ENCODE peak calls at places on chromosomes 7 and 10, in seven cellular contexts. One of them, this sample, is unnamed.
A peak's percentile ranks its signal among the peaks of the same experiment; 100 is the strongest.

GRCh38 chr10:20949967-20950366 is 52.9 kb upstream of the NEBL start:
- DNase-seq in H9: no peak
- DNase-seq in CD4-positive, alpha-beta memory T cell: no peak
- DNase-seq in breast epithelium: no peak
- DNase-seq in SK-N-SH: peak; percentile 68
- DNase-seq in PC-9: no peak
- DNase-seq in OCI-LY7: no peak
- DNase-seq in this sample: no peak

GRCh38 chr7:149310113-149310836 is 48.3 kb downstream of the ZNF783 start:
- DNase-seq in H9: no peak
- DNase-seq in CD4-positive, alpha-beta memory T cell: peak; percentile 38
- DNase-seq in breast epithelium: no peak
- DNase-seq in SK-N-SH: peak; percentile 69
- DNase-seq in PC-9: peak; percentile 78
- DNase-seq in OCI-LY7: peak; percentile 63
- DNase-seq in this sample: no peak

GRCh38 chr7:10128748-10129147 is 844.9 kb upstream of the PHF14 start:
- DNase-seq in H9: no peak
- DNase-seq in CD4-positive, alpha-beta memory T cell: no peak
- DNase-seq in breast epithelium: no peak
- DNase-seq in SK-N-SH: peak; percentile 32
- DNase-seq in PC-9: no peak
- DNase-seq in OCI-LY7: no peak
- DNase-seq in this sample: no peak

GRCh38 chr10:46285966-46286620 is 704 bp upstream of the ANTXRL start:
- DNase-seq in H9: no peak
- DNase-seq in CD4-positive, alpha-beta memory T cell: no peak
- DNase-seq in breast epithelium: peak; percentile 35
- DNase-seq in SK-N-SH: no peak
- DNase-seq in PC-9: no peak
- DNase-seq in OCI-LY7: no peak
- DNase-seq in this sample: no peak

GRCh38 chr7:13851756-13852155 is 137.7 kb downstream of the ETV1 start:
- DNase-seq in H9: no peak
- DNase-seq in CD4-positive, alpha-beta memory T cell: no peak
- DNase-seq in breast epithelium: no peak
- DNase-seq in SK-N-SH: peak; percentile 33
- DNase-seq in PC-9: no peak
- DNase-seq in OCI-LY7: no peak
- DNase-seq in this sample: no peak

GRCh38 chr10:50552308-50552707 is 71.4 kb downstream of the SGMS1 start:
- DNase-seq in H9: no peak
- DNase-seq in CD4-positive, alpha-beta memory T cell: no peak
- DNase-seq in breast epithelium: no peak
- DNase-seq in SK-N-SH: no peak
- DNase-seq in PC-9: no peak
- DNase-seq in OCI-LY7: no peak
- DNase-seq in this sample: no peak

GRCh38 chr10:29736325-29737208 is 101.8 kb upstream of the SVIL start:
- DNase-seq in H9: peak; percentile 68
- DNase-seq in CD4-positive, alpha-beta memory T cell: peak; percentile 29
- DNase-seq in breast epithelium: peak; percentile 60
- DNase-seq in SK-N-SH: peak; percentile 87
- DNase-seq in PC-9: peak; percentile 69
- DNase-seq in OCI-LY7: no peak
- DNase-seq in this sample: peak; percentile 13

GRCh38 chr10:114905450-114905849 is 32.5 kb upstream of the TRUB1 start:
- DNase-seq in H9: no peak
- DNase-seq in CD4-positive, alpha-beta memory T cell: no peak
- DNase-seq in breast epithelium: no peak
- DNase-seq in SK-N-SH: no peak
- DNase-seq in PC-9: no peak
- DNase-seq in OCI-LY7: no peak
- DNase-seq in this sample: no peak

GRCh38 chr10:110358869-110359629 is 54.3 kb upstream of the SMNDC1 start:
- DNase-seq in H9: peak; percentile 61
- DNase-seq in CD4-positive, alpha-beta memory T cell: no peak
- DNase-seq in breast epithelium: peak; percentile 61
- DNase-seq in SK-N-SH: no peak
- DNase-seq in PC-9: peak; percentile 90
- DNase-seq in OCI-LY7: peak; percentile 50
- DNase-seq in this sample: no peak

GRCh38 chr7:123748171-123748733 is 551 bp downstream of the WASL start:
- DNase-seq in H9: peak; percentile 37
- DNase-seq in CD4-positive, alpha-beta memory T cell: peak; percentile 29
- DNase-seq in breast epithelium: no peak
- DNase-seq in SK-N-SH: peak; percentile 81
- DNase-seq in PC-9: no peak
- DNase-seq in OCI-LY7: peak; percentile 62
- DNase-seq in this sample: peak; percentile 8

GRCh38 chr10:86102031-86102430 is 264.6 kb downstream of the GRID1 start:
- DNase-seq in H9: no peak
- DNase-seq in CD4-positive, alpha-beta memory T cell: no peak
- DNase-seq in breast epithelium: no peak
- DNase-seq in SK-N-SH: no peak
- DNase-seq in PC-9: no peak
- DNase-seq in OCI-LY7: no peak
- DNase-seq in this sample: no peak

GRCh38 chr10:74827045-74827441 is 643 bp downstream of the KAT6B start:
- DNase-seq in H9: no peak
- DNase-seq in CD4-positive, alpha-beta memory T cell: no peak
- DNase-seq in breast epithelium: no peak
- DNase-seq in SK-N-SH: no peak
- DNase-seq in PC-9: no peak
- DNase-seq in OCI-LY7: no peak
- DNase-seq in this sample: no peak

GRCh38 chr7:23272275-23272674 is 25.7 kb downstream of the GPNMB start:
- DNase-seq in H9: no peak
- DNase-seq in CD4-positive, alpha-beta memory T cell: no peak
- DNase-seq in breast epithelium: no peak
- DNase-seq in SK-N-SH: no peak
- DNase-seq in PC-9: no peak
- DNase-seq in OCI-LY7: no peak
- DNase-seq in this sample: no peak

GRCh38 chr7:98613601-98614425 is 3.3 kb upstream of the NPTX2 start:
- DNase-seq in H9: no peak
- DNase-seq in CD4-positive, alpha-beta memory T cell: no peak
- DNase-seq in breast epithelium: no peak
- DNase-seq in SK-N-SH: no peak
- DNase-seq in PC-9: no peak
- DNase-seq in OCI-LY7: peak; percentile 27
- DNase-seq in this sample: no peak

GRCh38 chr10:31146496-31147219 is 115.0 kb upstream of the ZNF438 start:
- DNase-seq in H9: no peak
- DNase-seq in CD4-positive, alpha-beta memory T cell: no peak
- DNase-seq in breast epithelium: no peak
- DNase-seq in SK-N-SH: no peak
- DNase-seq in PC-9: peak; percentile 75
- DNase-seq in OCI-LY7: no peak
- DNase-seq in this sample: no peak

GRCh38 chr10:2144584-2144983 is 407.3 kb upstream of the ADARB2 start:
- DNase-seq in H9: no peak
- DNase-seq in CD4-positive, alpha-beta memory T cell: no peak
- DNase-seq in breast epithelium: no peak
- DNase-seq in SK-N-SH: no peak
- DNase-seq in PC-9: no peak
- DNase-seq in OCI-LY7: no peak
- DNase-seq in this sample: no peak

GRCh38 chr10:2137549-2138174 is 400.3 kb upstream of the ADARB2 start:
- DNase-seq in H9: peak; percentile 64
- DNase-seq in CD4-positive, alpha-beta memory T cell: no peak
- DNase-seq in breast epithelium: no peak
- DNase-seq in SK-N-SH: no peak
- DNase-seq in PC-9: no peak
- DNase-seq in OCI-LY7: peak; percentile 27
- DNase-seq in this sample: no peak

GRCh38 chr10:2145486-2145885 is 408.2 kb upstream of the ADARB2 start:
- DNase-seq in H9: no peak
- DNase-seq in CD4-positive, alpha-beta memory T cell: no peak
- DNase-seq in breast epithelium: no peak
- DNase-seq in SK-N-SH: no peak
- DNase-seq in PC-9: no peak
- DNase-seq in OCI-LY7: no peak
- DNase-seq in this sample: no peak

GRCh38 chr10:2146079-2146478 is 408.8 kb upstream of the ADARB2 start:
- DNase-seq in H9: no peak
- DNase-seq in CD4-positive, alpha-beta memory T cell: no peak
- DNase-seq in breast epithelium: no peak
- DNase-seq in SK-N-SH: no peak
- DNase-seq in PC-9: no peak
- DNase-seq in OCI-LY7: no peak
- DNase-seq in this sample: no peak

DNA sequence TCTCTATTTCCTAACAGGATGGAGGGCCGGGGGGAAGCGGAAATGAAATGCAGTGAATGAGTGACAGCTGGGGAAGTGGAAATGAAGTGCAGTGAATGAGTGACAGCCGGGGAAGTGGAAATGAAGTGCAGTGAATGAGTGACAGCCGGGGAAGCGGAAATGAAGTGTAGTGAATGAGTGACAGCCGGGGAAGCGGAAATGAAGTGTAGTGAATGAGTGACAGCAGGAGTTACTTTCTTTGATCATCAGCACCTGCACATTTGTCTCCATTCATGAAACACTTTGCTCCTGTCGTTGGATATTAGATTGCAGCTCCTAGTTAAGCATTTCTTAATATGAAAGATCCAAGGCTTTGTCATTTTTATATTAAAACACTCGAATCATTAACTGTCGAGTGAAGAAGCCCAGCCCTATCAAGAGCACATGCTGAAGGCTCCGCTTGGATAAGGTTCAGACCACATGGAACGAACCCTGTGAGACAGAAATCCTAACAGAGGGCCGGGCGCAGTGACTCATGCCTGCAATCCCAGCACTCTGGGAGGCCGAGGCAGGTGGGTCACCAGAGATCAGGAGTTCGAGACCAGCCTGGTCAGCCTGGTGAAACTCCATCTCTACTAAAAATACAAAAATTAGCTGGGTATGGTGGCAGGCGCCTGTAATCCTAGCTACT is 406.0 kb upstream of the ADARB2 start:
- DNase-seq in H9: no peak
- DNase-seq in CD4-positive, alpha-beta memory T cell: no peak
- DNase-seq in breast epithelium: no peak
- DNase-seq in SK-N-SH: no peak
- DNase-seq in PC-9: no peak
- DNase-seq in OCI-LY7: no peak
- DNase-seq in this sample: no peak
- H3K27ac ChIP-seq in H9: no peak overlapping the region
- H3K27ac ChIP-seq in CD4-positive, alpha-beta memory T cell: no peak overlapping the region
- H3K27ac ChIP-seq in breast epithelium: no peak overlapping the region
- H3K27ac ChIP-seq in SK-N-SH: no peak overlapping the region
- H3K27ac ChIP-seq in PC-9: no peak overlapping the region
- H3K27ac ChIP-seq in OCI-LY7: no peak overlapping the region
- H3K27ac ChIP-seq in this sample: no peak overlapping the region

GRCh38 chr10:13634207-13634606 is 47.4 kb downstream of the PRPF18 start:
- DNase-seq in H9: no peak
- DNase-seq in CD4-positive, alpha-beta memory T cell: no peak
- DNase-seq in breast epithelium: no peak
- DNase-seq in SK-N-SH: no peak
- DNase-seq in PC-9: no peak
- DNase-seq in OCI-LY7: no peak
- DNase-seq in this sample: no peak

GRCh38 chr10:13631594-13631993 is 44.8 kb downstream of the PRPF18 start:
- DNase-seq in H9: no peak
- DNase-seq in CD4-positive, alpha-beta memory T cell: no peak
- DNase-seq in breast epithelium: no peak
- DNase-seq in SK-N-SH: no peak
- DNase-seq in PC-9: no peak
- DNase-seq in OCI-LY7: no peak
- DNase-seq in this sample: no peak

GRCh38 chr10:13632879-13633437 is 46.2 kb downstream of the PRPF18 start:
- DNase-seq in H9: no peak
- DNase-seq in CD4-positive, alpha-beta memory T cell: no peak
- DNase-seq in breast epithelium: no peak
- DNase-seq in SK-N-SH: no peak
- DNase-seq in PC-9: no peak
- DNase-seq in OCI-LY7: no peak
- DNase-seq in this sample: no peak

GRCh38 chr10:13632407-13632806 is 45.6 kb downstream of the PRPF18 start:
- DNase-seq in H9: no peak
- DNase-seq in CD4-positive, alpha-beta memory T cell: no peak
- DNase-seq in breast epithelium: no peak
- DNase-seq in SK-N-SH: no peak
- DNase-seq in PC-9: no peak
- DNase-seq in OCI-LY7: no peak
- DNase-seq in this sample: no peak

GRCh38 chr10:13633689-13634088 is 46.9 kb downstream of the PRPF18 start:
- DNase-seq in H9: no peak
- DNase-seq in CD4-positive, alpha-beta memory T cell: no peak
- DNase-seq in breast epithelium: no peak
- DNase-seq in SK-N-SH: peak; percentile 62
- DNase-seq in PC-9: no peak
- DNase-seq in OCI-LY7: no peak
- DNase-seq in this sample: no peak
- H3K27ac ChIP-seq in H9: no peak overlapping the region
- H3K27ac ChIP-seq in CD4-positive, alpha-beta memory T cell: no peak overlapping the region
- H3K27ac ChIP-seq in breast epithelium: peak overlapping the region; percentile 65
- H3K27ac ChIP-seq in SK-N-SH: no peak overlapping the region
- H3K27ac ChIP-seq in PC-9: no peak overlapping the region
- H3K27ac ChIP-seq in OCI-LY7: no peak overlapping the region
- H3K27ac ChIP-seq in this sample: no peak overlapping the region

GRCh38 chr10:103669944-103670343 is 176.4 kb downstream of the NEURL1 start:
- DNase-seq in H9: no peak
- DNase-seq in CD4-positive, alpha-beta memory T cell: no peak
- DNase-seq in breast epithelium: no peak
- DNase-seq in SK-N-SH: no peak
- DNase-seq in PC-9: no peak
- DNase-seq in OCI-LY7: no peak
- DNase-seq in this sample: no peak
- H3K27ac ChIP-seq in H9: no peak overlapping the region
- H3K27ac ChIP-seq in CD4-positive, alpha-beta memory T cell: no peak overlapping the region
- H3K27ac ChIP-seq in breast epithelium: no peak overlapping the region
- H3K27ac ChIP-seq in SK-N-SH: no peak overlapping the region
- H3K27ac ChIP-seq in PC-9: no peak overlapping the region
- H3K27ac ChIP-seq in OCI-LY7: no peak overlapping the region
- H3K27ac ChIP-seq in this sample: no peak overlapping the region

GRCh38 chr10:8056891-8057331 is 2.4 kb downstream of the GATA3 start:
- DNase-seq in H9: no peak
- DNase-seq in CD4-positive, alpha-beta memory T cell: peak; percentile 64
- DNase-seq in breast epithelium: no peak
- DNase-seq in SK-N-SH: no peak
- DNase-seq in PC-9: no peak
- DNase-seq in OCI-LY7: peak; percentile 30
- DNase-seq in this sample: peak; percentile 40

GRCh38 chr10:8060010-8060703 is 5.7 kb downstream of the GATA3 start:
- DNase-seq in H9: peak; percentile 33
- DNase-seq in CD4-positive, alpha-beta memory T cell: peak; percentile 82
- DNase-seq in breast epithelium: no peak
- DNase-seq in SK-N-SH: no peak
- DNase-seq in PC-9: no peak
- DNase-seq in OCI-LY7: peak; percentile 41
- DNase-seq in this sample: no peak

GRCh38 chr10:8057636-8058273 is 3.3 kb downstream of the GATA3 start:
- DNase-seq in H9: no peak
- DNase-seq in CD4-positive, alpha-beta memory T cell: peak; percentile 15
- DNase-seq in breast epithelium: no peak
- DNase-seq in SK-N-SH: no peak
- DNase-seq in PC-9: no peak
- DNase-seq in OCI-LY7: no peak
- DNase-seq in this sample: no peak

GRCh38 chr10:8059191-8059936 is 4.9 kb downstream of the GATA3 start:
- DNase-seq in H9: peak; percentile 40
- DNase-seq in CD4-positive, alpha-beta memory T cell: peak; percentile 48
- DNase-seq in breast epithelium: no peak
- DNase-seq in SK-N-SH: no peak
- DNase-seq in PC-9: no peak
- DNase-seq in OCI-LY7: peak; percentile 17
- DNase-seq in this sample: no peak

GRCh38 chr10:8058274-8059111 is 4.0 kb downstream of the GATA3 start:
- DNase-seq in H9: peak; percentile 29
- DNase-seq in CD4-positive, alpha-beta memory T cell: peak; percentile 9
- DNase-seq in breast epithelium: no peak
- DNase-seq in SK-N-SH: no peak
- DNase-seq in PC-9: no peak
- DNase-seq in OCI-LY7: no peak
- DNase-seq in this sample: no peak
- H3K27ac ChIP-seq in H9: no peak overlapping the region
- H3K27ac ChIP-seq in CD4-positive, alpha-beta memory T cell: peak overlapping the region; percentile 83
- H3K27ac ChIP-seq in breast epithelium: peak overlapping the region; percentile 96
- H3K27ac ChIP-seq in SK-N-SH: peak overlapping the region; percentile 98
- H3K27ac ChIP-seq in PC-9: no peak overlapping the region
- H3K27ac ChIP-seq in OCI-LY7: no peak overlapping the region
- H3K27ac ChIP-seq in this sample: no peak overlapping the region

This sample was measured in CD8-positive, alpha-beta T cell.